ENCODE peak calls at places on chromosome 13, in six cellular contexts. I, M, P, R, Y and W are unnamed samples.
A peak's percentile ranks its signal among the peaks of the same experiment; 100 is the strongest.

GRCh38 chr13:49436890-49437289 is 7.0 kb downstream of the CAB39L start:
- DNase-seq in I (no peak), M (no peak), P (no peak), R (no peak), Y (no peak), W (no peak)

GRCh38 chr13:91144054-91144453 is 203.4 kb upstream of the MIR17HG start:
- DNase-seq in I (no peak), M (no peak), P (no peak), R (no peak), Y (no peak), W (no peak)

GRCh38 chr13:56020425-56020824 is 1120.3 kb upstream of the PRR20A start:
- DNase-seq in I (no peak), M (no peak), P (no peak), R (no peak), Y (no peak), W (no peak)

GRCh38 chr13:67117010-67117550 is 113.1 kb downstream of the PCDH9 start:
- DNase-seq in I (no peak), M (no peak), P (no peak), R (no peak), Y (no peak), W (no peak)

GRCh38 chr13:60431108-60431700 is 34.2 kb downstream of the TDRD3 start:
- DNase-seq in I (peak; percentile 47), M (no peak), P (peak; percentile 82), R (no peak), Y (no peak), W (no peak)

GRCh38 chr13:110157718-110158117 is 149.2 kb downstream of the COL4A1 start:
- DNase-seq in I (no peak), M (peak; percentile 26), P (no peak), R (no peak), Y (no peak), W (no peak)

GRCh38 chr13:103935117-103935516 is 868.9 kb upstream of the SLC10A2 start:
- DNase-seq in I (no peak), M (no peak), P (peak; percentile 15), R (no peak), Y (no peak), W (no peak)

GRCh38 chr13:87128006-87128405 is 543.2 kb upstream of the SLITRK5 start:
- DNase-seq in I (no peak), M (peak; percentile 81), P (peak; percentile 85), R (no peak), Y (no peak), W (no peak)

GRCh38 chr13:26280295-26280694 is 26.4 kb downstream of the CDK8 start:
- DNase-seq in I (no peak), M (no peak), P (no peak), R (no peak), Y (no peak), W (no peak)

GRCh38 chr13:43355774-43356173 is 332.4 kb downstream of the DNAJC15 start:
- DNase-seq in I (no peak), M (no peak), P (no peak), R (no peak), Y (no peak), W (no peak)

GRCh38 chr13:95660981-95661581 is 15.9 kb upstream of the DNAJC3 start:
- DNase-seq in I (peak; percentile 51), M (no peak), P (peak; percentile 74), R (no peak), Y (no peak), W (peak; percentile 51)

GRCh38 chr13:50127017-50127725 is 111.9 kb downstream of the KCNRG start:
- DNase-seq in I (no peak), M (peak; percentile 77), P (peak; percentile 63), R (no peak), Y (peak; percentile 36), W (no peak)

GRCh38 chr13:70310720-70311119 is 202.5 kb upstream of the KLHL1 start:
- DNase-seq in I (peak; percentile 58), M (peak; percentile 66), P (peak; percentile 79), R (no peak), Y (peak; percentile 38), W (peak; percentile 25)

GRCh38 chr13:53189162-53189561 is 160.5 kb downstream of the OLFM4 start:
- DNase-seq in I (no peak), M (no peak), P (peak; percentile 23), R (no peak), Y (no peak), W (no peak)

GRCh38 chr13:87052731-87053130 is 618.4 kb upstream of the SLITRK5 start:
- DNase-seq in I (no peak), M (no peak), P (no peak), R (no peak), Y (no peak), W (no peak)

GRCh38 chr13:94481966-94482365 is 2.5 kb upstream of the DCT start:
- DNase-seq in I (peak; percentile 10), M (no peak), P (no peak), R (no peak), Y (no peak), W (no peak)

GRCh38 chr13:75635101-75635620 is 969 bp upstream of the LMO7 start:
- DNase-seq in I (peak; percentile 24), M (no peak), P (peak; percentile 41), R (no peak), Y (no peak), W (no peak)

GRCh38 chr13:30739646-30740642 is 4.6 kb downstream of the ALOX5AP start:
- DNase-seq in I (no peak), M (peak; percentile 73), P (no peak), R (no peak), Y (no peak), W (no peak)

GRCh38 chr13:113064534-113065405 is 40.8 kb upstream of the F7 start:
- DNase-seq in I (no peak), M (no peak), P (no peak), R (no peak), Y (no peak), W (no peak)

GRCh38 chr13:56861472-56861871 is 279.2 kb upstream of the PRR20A start:
- DNase-seq in I (peak; percentile 1), M (no peak), P (no peak), R (no peak), Y (no peak), W (no peak)

GRCh38 chr13:39052944-39053343 is 14.7 kb downstream of the NHLRC3 start:
- DNase-seq in I (no peak), M (no peak), P (no peak), R (no peak), Y (no peak), W (no peak)

GRCh38 chr13:26509491-26509890 is 48.0 kb upstream of the WASF3 start:
- DNase-seq in I (no peak), M (no peak), P (no peak), R (no peak), Y (no peak), W (no peak)

GRCh38 chr13:112873851-112874750 is 94.9 kb upstream of the MCF2L start:
- DNase-seq in I (peak; percentile 67), M (peak; percentile 95), P (peak; percentile 93), R (no peak), Y (peak; percentile 78), W (peak; percentile 93)

DNA sequence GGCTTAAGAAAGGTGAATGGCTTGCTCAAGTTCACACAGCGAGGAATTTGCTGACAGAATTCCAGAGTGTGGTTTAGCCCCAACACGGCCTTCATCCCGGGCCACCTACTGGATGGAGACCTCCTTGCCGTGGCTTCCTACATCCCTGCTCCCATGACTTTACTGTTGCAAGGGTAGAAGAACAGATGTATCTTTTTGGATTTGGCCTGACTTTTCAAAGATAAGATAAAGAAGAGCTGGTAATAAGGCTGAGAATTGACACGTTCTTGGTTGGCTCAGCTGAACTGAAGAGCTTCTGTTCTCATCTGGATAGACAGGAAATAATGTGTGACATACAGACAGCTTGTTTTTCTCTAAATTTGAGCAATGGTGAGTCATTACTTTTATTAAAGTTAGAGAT is 113.1 kb downstream of the KLF5 start:
- DNase-seq in I (no peak), M (peak; percentile 79), P (peak; percentile 49), R (no peak), Y (no peak), W (no peak)
- H3K27ac ChIP-seq in I (no peak overlapping the region), M (no peak overlapping the region), P (no peak overlapping the region), R (no peak overlapping the region), Y (no peak overlapping the region), W (no peak overlapping the region)

GRCh38 chr13:41459754-41460111 is 2.4 kb downstream of the RGCC start:
- DNase-seq in I (no peak), M (no peak), P (no peak), R (no peak), Y (no peak), W (no peak)
- H3K4me3 ChIP-seq in I (no peak overlapping the region), M (no peak overlapping the region), P (no peak overlapping the region), R (peak overlapping the region; percentile 92), Y (no peak overlapping the region), W (no peak overlapping the region)

GRCh38 chr13:102195566-102196462 is 206.0 kb downstream of the FGF14 start:
- DNase-seq in I (no peak), M (no peak), P (no peak), R (no peak), Y (no peak), W (no peak)

GRCh38 chr13:102191951-102192461 is 209.8 kb downstream of the FGF14 start:
- DNase-seq in I (no peak), M (no peak), P (no peak), R (no peak), Y (no peak), W (no peak)

GRCh38 chr13:102198418-102199322 is 203.2 kb downstream of the FGF14 start:
- DNase-seq in I (no peak), M (no peak), P (no peak), R (no peak), Y (no peak), W (no peak)

DNA sequence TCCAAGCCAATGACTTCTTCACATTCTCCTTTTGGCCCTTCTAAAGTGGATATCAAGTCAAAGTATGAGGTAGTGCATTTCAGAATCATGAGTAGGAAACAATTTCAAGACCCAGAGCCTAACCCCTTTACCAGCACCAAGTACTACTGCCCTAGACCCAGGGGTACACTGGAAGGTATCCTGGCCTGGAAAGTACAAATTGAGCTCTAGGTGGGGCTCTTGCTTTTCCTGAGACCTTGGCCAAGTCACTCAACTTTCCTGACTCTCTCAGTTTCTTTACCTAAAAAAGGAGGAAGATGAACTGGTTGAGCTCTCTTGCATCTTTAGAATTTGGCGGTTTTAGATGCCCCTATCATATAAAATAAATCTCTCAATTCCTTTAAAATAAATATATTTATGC is 204.7 kb downstream of the FGF14 start:
- DNase-seq in I (peak; percentile 1), M (peak; percentile 74), P (peak; percentile 72), R (no peak), Y (no peak), W (peak; percentile 59)
- TF ChIP-seq CTCF in I (peak; percentile 41), M (peak; percentile 78), P (peak; percentile 62), R (no peak), Y (no peak), W (peak; percentile 77)

DNA sequence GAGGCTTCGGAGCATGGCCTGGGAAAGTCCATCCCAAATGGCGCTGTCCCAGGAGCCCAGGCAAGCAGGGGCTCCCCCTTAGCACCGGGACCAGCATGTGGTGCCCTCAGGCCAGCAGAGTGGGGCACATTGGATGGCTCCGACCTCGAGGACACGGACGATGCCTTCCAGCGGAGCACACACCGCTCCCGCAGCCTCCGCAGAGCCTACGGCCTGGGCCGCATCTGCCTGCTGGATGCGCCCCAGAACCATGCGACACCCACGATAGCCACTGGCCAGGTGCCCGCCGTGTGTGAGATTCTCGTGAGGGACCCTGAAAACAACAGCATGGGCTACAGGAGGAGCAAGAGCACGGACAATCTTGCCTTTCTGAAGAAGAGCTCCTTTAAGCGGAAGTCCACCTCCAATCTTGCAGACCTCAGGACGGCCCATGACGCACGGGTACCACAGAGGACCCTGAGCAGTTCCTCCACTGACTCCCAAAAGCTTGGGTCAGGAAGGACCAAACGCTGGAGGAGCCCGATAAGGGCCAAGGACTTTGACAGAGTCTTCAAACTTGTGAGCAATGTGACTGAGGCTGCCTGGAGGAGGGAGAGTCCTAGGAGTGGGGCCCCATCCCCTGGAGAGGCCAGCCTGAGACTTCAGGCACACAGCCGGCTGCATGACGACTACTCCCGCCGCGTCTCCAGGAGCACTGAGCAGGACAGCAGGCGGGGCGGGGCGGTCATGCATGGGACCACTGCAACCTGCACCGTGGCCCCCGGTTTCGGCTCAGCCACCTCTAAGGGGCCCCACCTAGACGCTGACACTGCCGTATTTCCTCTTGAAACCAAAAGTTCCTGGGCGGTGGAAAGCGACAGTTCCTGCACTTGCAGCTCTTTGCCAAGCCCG is 63.1 kb downstream of the SPATA13 start:
- DNase-seq in I (no peak), M (no peak), P (no peak), R (no peak), Y (no peak), W (no peak)
- H3K27ac ChIP-seq in I (no peak overlapping the region), M (no peak overlapping the region), P (no peak overlapping the region), R (no peak overlapping the region), Y (peak overlapping the region; percentile 89), W (no peak overlapping the region)